ENCODE peak calls at places on chromosomes 3 and 15, in four cellular contexts. Z is K562, B is H9, X is fibroblast of lung. H is an unnamed sample.

GRCh38 chr3:42673082-42673481 is 12.3 kb upstream of the KLHL40 start:
- DNase-seq in Z (no peak), B (no peak), X (no peak), H (no peak)

GRCh38 chr15:86894269-86894668 is 814.6 kb downstream of the AGBL1 start:
- DNase-seq in Z (no peak), B (no peak), X (no peak), H (no peak)

GRCh38 chr15:68313501-68314390 is 36.2 kb downstream of the FEM1B start:
- DNase-seq in Z (no peak), B (peak; percentile 19), X (no peak), H (peak; percentile 78)

GRCh38 chr15:90067953-90068613 is 34.2 kb downstream of the IDH2 start:
- DNase-seq in Z (no peak), B (no peak), X (no peak), H (no peak)

GRCh38 chr3:147407107-147407494 is 758 bp upstream of the ZIC4 start:
- DNase-seq in Z (no peak), B (no peak), X (no peak), H (no peak)

GRCh38 chr3:123341871-123342630 is 106.8 kb downstream of the ADCY5 start:
- DNase-seq in Z (peak; percentile 16), B (no peak), X (no peak), H (no peak)

GRCh38 chr3:164814106-164814505 is 264.2 kb downstream of the SI start:
- DNase-seq in Z (no peak), B (no peak), X (no peak), H (no peak)

GRCh38 chr3:130850044-130850797 is 43.7 kb upstream of the ATP2C1 start:
- DNase-seq in Z (peak; percentile 40), B (no peak), X (peak; percentile 35), H (no peak)

GRCh38 chr3:36792342-36792741 is 28.0 kb upstream of the DCLK3 start:
- DNase-seq in Z (peak; percentile 61), B (peak; percentile 75), X (peak; percentile 27), H (no peak)

GRCh38 chr15:41620536-41621199 is 39.5 kb upstream of the MGA start:
- DNase-seq in Z (no peak), B (peak; percentile 66), X (peak; percentile 7), H (no peak)

GRCh38 chr15:62569460-62570404 is 404.6 kb upstream of the C2CD4B start:
- DNase-seq in Z (no peak), B (no peak), X (peak; percentile 94), H (no peak)

GRCh38 chr3:10459954-10460754 is 45.2 kb downstream of the ATP2B2 start:
- DNase-seq in Z (peak; percentile 93), B (peak; percentile 96), X (peak; percentile 68), H (no peak)

GRCh38 chr3:125001557-125002413 is 54.0 kb downstream of the HEG1 start:
- DNase-seq in Z (no peak), B (no peak), X (no peak), H (no peak)

GRCh38 chr3:138945646-138946553 is 1.0 kb downstream of the FOXL2 start:
- DNase-seq in Z (peak; percentile 57), B (peak; percentile 64), X (no peak), H (no peak)

GRCh38 chr15:83380682-83381081 is 66.5 kb upstream of the SH3GL3 start:
- DNase-seq in Z (peak; percentile 23), B (peak; percentile 62), X (peak; percentile 29), H (no peak)

GRCh38 chr3:184375747-184376495 is 2.1 kb downstream of the THPO start:
- DNase-seq in Z (no peak), B (no peak), X (no peak), H (no peak)

GRCh38 chr3:153602801-153603200 is 440.8 kb downstream of the RAP2B start:
- DNase-seq in Z (no peak), B (no peak), X (no peak), H (no peak)

GRCh38 chr3:40895109-40895508 is 304.2 kb upstream of the CTNNB1 start:
- DNase-seq in Z (no peak), B (no peak), X (no peak), H (no peak)

GRCh38 chr3:119600732-119601131 is 3.0 kb downstream of the PLA1A start:
- DNase-seq in Z (peak; percentile 12), B (peak; percentile 82), X (no peak), H (no peak)

GRCh38 chr3:124118397-124118796 is 126.5 kb upstream of the ROPN1 start:
- DNase-seq in Z (no peak), B (no peak), X (peak; percentile 27), H (no peak)

GRCh38 chr15:42695527-42696071 is 41.3 kb downstream of the CDAN1 start:
- DNase-seq in Z (no peak), B (no peak), X (no peak), H (no peak)

GRCh38 chr15:34583399-34584320 is at the start of gene GOLGA8B:
- DNase-seq in Z (peak; percentile 88), B (peak; percentile 83), X (peak; percentile 55), H (no peak)

GRCh38 chr3:171446801-171447578 is 13.2 kb downstream of the TNIK start:
- DNase-seq in Z (peak; percentile 23), B (no peak), X (peak; percentile 84), H (no peak)

GRCh38 chr3:9787714-9788113 is 4.6 kb downstream of the TADA3 start:
- DNase-seq in Z (no peak), B (no peak), X (no peak), H (no peak)

GRCh38 chr3:111676177-111677021 is 81.3 kb upstream of the ZBED2 start:
- DNase-seq in Z (no peak), B (no peak), X (no peak), H (no peak)

GRCh38 chr15:94232107-94232506 is 746 bp downstream of the MCTP2 start:
- DNase-seq in Z (no peak), B (no peak), X (no peak), H (no peak)

GRCh38 chr3:104385421-104385820 is 981.3 kb upstream of the ALCAM start:
- DNase-seq in Z (no peak), B (no peak), X (no peak), H (no peak)

GRCh38 chr3:8529738-8530525 is 28.3 kb downstream of the LMCD1 start:
- DNase-seq in Z (no peak), B (no peak), X (peak; percentile 40), H (no peak)

GRCh38 chr3:180762866-180763265 is 83.6 kb upstream of the CCDC39 start:
- DNase-seq in Z (no peak), B (no peak), X (no peak), H (no peak)

GRCh38 chr3:50274371-50275104 is 4.3 kb upstream of the LSMEM2 start:
- DNase-seq in Z (peak; percentile 67), B (peak; percentile 91), X (peak; percentile 67), H (no peak)

GRCh38 chr3:141491081-141491480 is 4.3 kb downstream of the RASA2 start:
- DNase-seq in Z (no peak), B (no peak), X (no peak), H (no peak)

GRCh38 chr15:71736286-71736947 is 73.9 kb upstream of the NR2E3 start:
- DNase-seq in Z (no peak), B (no peak), X (no peak), H (no peak)

GRCh38 chr15:101500865-101501551 is 11.5 kb upstream of the PCSK6 start:
- DNase-seq in Z (no peak), B (no peak), X (no peak), H (peak; percentile 63)

GRCh38 chr3:156180077-156180476 is 59.7 kb downstream of the KCNAB1 start:
- DNase-seq in Z (no peak), B (no peak), X (peak; percentile 33), H (no peak)

GRCh38 chr3:29065211-29065785 is 215.6 kb upstream of the RBMS3 start:
- DNase-seq in Z (no peak), B (peak; percentile 58), X (peak; percentile 99), H (peak; percentile 95)

GRCh38 chr3:4716731-4717362 is 223.7 kb downstream of the ITPR1 start:
- DNase-seq in Z (no peak), B (no peak), X (no peak), H (no peak)

DNA sequence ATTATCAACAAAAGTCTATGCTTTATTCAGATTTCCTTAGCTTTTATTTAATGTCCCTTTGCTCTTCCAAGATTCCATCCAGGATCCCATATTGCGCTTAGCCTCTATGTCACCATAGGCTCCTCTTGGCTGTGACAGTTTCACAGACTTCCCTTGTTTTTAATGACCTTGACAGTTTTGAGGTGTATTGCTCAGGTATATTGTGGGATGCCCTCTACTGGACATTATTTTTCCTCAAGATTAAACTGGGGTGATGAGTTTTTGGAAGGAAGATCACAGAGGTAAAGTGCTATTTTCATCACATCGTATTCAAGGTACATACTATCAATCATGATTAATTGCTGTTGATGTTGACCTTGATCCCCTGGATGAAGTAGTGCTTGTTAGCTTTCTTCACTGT is 99.1 kb upstream of the SMAD3 start:
- DNase-seq in Z (peak; percentile 20), B (no peak), X (no peak), H (no peak)
- TF ChIP-seq CTCF in Z (peak; percentile 45), B (peak; percentile 52), X (no peak), H (peak; percentile 23)

GRCh38 chr3:113136071-113136470 is 75.3 kb upstream of the BOC start:
- DNase-seq in Z (no peak), B (no peak), X (peak; percentile 56), H (no peak)
- TF ChIP-seq CTCF in Z (peak; percentile 19), B (peak; percentile 65), X (peak; percentile 32), H (peak; percentile 74)

DNA sequence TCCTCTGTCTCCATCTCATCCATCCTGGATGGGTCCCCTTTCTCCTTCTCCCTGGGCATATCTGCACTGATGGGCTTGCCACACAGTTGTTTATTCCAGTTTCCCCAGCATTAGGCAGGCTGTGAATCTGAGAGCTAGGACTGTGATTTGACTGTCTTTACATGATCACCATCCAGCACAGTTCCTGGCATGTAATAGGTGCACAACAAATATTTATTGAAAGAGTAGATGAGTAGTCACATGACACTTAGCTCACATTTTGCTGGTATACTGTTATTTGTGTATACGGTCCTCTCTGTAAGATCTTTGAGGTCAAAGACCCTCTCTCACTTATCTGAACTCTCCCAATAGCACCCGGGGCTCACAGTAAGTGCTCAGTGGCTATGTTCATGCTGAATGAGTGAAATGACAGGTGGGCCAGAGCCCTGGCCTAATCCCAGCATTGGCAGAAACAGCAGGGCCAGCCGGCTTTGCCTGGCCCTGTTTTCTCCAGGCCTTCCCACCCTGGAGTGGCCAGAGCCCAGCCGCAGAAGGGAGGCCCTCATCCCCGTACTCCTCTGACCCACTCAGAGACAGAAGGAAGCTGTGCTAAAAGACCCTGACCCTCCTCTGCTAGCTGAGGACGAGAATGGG is 16.2 kb upstream of the BAHD1 start:
- DNase-seq in Z (no peak), B (no peak), X (no peak), H (no peak)
- TF ChIP-seq CTCF in Z (no peak), B (no peak), X (no peak), H (no peak)

GRCh38 chr15:70508561-70509281 is 254.6 kb downstream of the UACA start:
- DNase-seq in Z (no peak), B (no peak), X (peak; percentile 73), H (no peak)
- TF ChIP-seq CTCF in Z (no peak), B (peak; percentile 49), X (peak; percentile 14), H (peak; percentile 27)

DNA sequence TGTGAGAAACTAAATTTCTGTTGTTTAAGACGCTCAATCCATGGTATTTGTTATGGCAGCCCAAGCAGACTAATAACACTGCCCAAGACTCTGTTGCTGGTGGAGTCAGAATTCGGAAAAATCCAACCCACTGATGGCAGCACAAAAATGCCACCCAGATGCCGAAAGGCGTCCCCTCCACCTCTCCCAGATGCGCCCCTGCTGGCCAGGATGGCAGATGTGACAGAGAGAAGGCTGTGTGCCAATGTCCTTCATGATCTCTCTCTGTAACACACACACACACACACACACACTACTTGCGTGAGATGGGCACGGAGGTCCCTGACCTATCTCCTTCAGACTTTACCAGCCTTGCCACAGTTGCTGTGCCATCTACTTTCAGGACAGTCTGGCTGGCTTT is 10.9 kb upstream of the LYSMD4 start:
- DNase-seq in Z (no peak), B (no peak), X (no peak), H (no peak)
- TF ChIP-seq CTCF in Z (peak; percentile 25), B (peak; percentile 48), X (no peak), H (no peak)

H was measured in osteocyte.